ENCODE peak calls at places on chromosomes 13 and 19, in six cellular contexts. L, C, O, V, Z and J are unnamed samples.

GRCh38 chr19:12772323-12772722 is 3.0 kb downstream of the HOOK2 start:
- DNase-seq in Z (no peak), L (no peak), O (no peak), C (no peak), V (no peak), J (no peak)

GRCh38 chr19:49231804-49232203 is 74.2 kb downstream of the TRPM4 start:
- DNase-seq in V (no peak), L (no peak), Z (peak; percentile 6), O (no peak), C (no peak), J (no peak)

GRCh38 chr13:99027260-99027659 is 49.4 kb upstream of the DOCK9 start:
- DNase-seq in O (no peak), V (no peak), Z (no peak), L (no peak), C (no peak), J (no peak)

GRCh38 chr19:32566246-32566830 is 14.7 kb upstream of the PDCD5 start:
- DNase-seq in C (no peak), V (no peak), Z (no peak), O (no peak), L (no peak), J (no peak)

GRCh38 chr13:99660101-99660500 is 158.8 kb downstream of the TM9SF2 start:
- DNase-seq in V (no peak), Z (no peak), O (no peak), L (no peak), C (no peak), J (no peak)

GRCh38 chr19:19280561-19280960 is 7.5 kb upstream of the TM6SF2 start:
- DNase-seq in O (no peak), V (no peak), Z (no peak), C (no peak), L (no peak), J (no peak)

GRCh38 chr19:17458970-17459369 is 1.8 kb downstream of the NXNL1 start:
- DNase-seq in C (no peak), Z (no peak), V (no peak), L (no peak), O (no peak), J (no peak)

GRCh38 chr19:28046932-28047331 is 1166.0 kb downstream of the UQCRFS1 start:
- DNase-seq in V (no peak), C (no peak), L (no peak), O (no peak), Z (no peak), J (no peak)

GRCh38 chr19:13022859-13023636 is 27.8 kb downstream of the NFIX start:
- DNase-seq in L (no peak), C (peak; percentile 77), Z (no peak), V (no peak), O (peak; percentile 94), J (no peak)

GRCh38 chr19:18274776-18275356 is 614 bp upstream of the IQCN start:
- DNase-seq in V (no peak), O (no peak), C (peak; percentile 37), L (no peak), Z (no peak), J (peak; percentile 41)

GRCh38 chr19:30314056-30314804 is 58.0 kb upstream of the ZNF536 start:
- DNase-seq in O (no peak), C (no peak), Z (no peak), L (no peak), V (no peak), J (no peak)

GRCh38 chr13:90910240-90910639 is 437.2 kb upstream of the MIR17HG start:
- DNase-seq in O (no peak), Z (no peak), L (no peak), C (no peak), V (no peak), J (no peak)

GRCh38 chr19:4014541-4015491 is 7.3 kb downstream of the PIAS4 start:
- DNase-seq in C (peak; percentile 70), V (no peak), O (no peak), Z (peak; percentile 34), L (no peak), J (no peak)

GRCh38 chr13:43006893-43007631 is 15.0 kb upstream of the EPSTI1 start:
- DNase-seq in L (no peak), O (no peak), Z (no peak), V (no peak), C (no peak), J (no peak)

GRCh38 chr19:10543420-10544241 is at the start of gene ATG4D:
- DNase-seq in V (no peak), O (peak; percentile 86), C (peak; percentile 93), Z (peak; percentile 85), L (peak; percentile 89), J (no peak)

GRCh38 chr19:280541-281007 is 10.6 kb downstream of the PLPP2 start:
- DNase-seq in Z (no peak), L (no peak), O (no peak), V (no peak), C (peak; percentile 9), J (no peak)

GRCh38 chr13:82803341-82803740 is 1078.9 kb downstream of the SLITRK1 start:
- DNase-seq in L (no peak), C (no peak), V (no peak), Z (no peak), O (peak; percentile 53), J (no peak)

GRCh38 chr19:50693064-50693975 is 26.3 kb downstream of the SHANK1 start:
- DNase-seq in Z (no peak), L (no peak), V (no peak), C (peak; percentile 74), O (no peak), J (no peak)

GRCh38 chr13:67119481-67119883 is 110.7 kb downstream of the PCDH9 start:
- DNase-seq in L (no peak), C (no peak), Z (no peak), V (no peak), O (no peak), J (no peak)

GRCh38 chr13:50276550-50276949 is 261.3 kb downstream of the KCNRG start:
- DNase-seq in O (no peak), L (no peak), C (peak; percentile 67), V (no peak), Z (no peak), J (no peak)

GRCh38 chr19:45001087-45001739 is at the start of gene RELB:
- DNase-seq in V (peak; percentile 59), Z (peak; percentile 94), L (peak; percentile 96), O (peak; percentile 93), C (peak; percentile 95), J (peak; percentile 78)

GRCh38 chr19:2989236-2989946 is 12.0 kb downstream of the TLE6 start:
- DNase-seq in L (no peak), C (no peak), O (no peak), Z (no peak), V (no peak), J (no peak)

DNA sequence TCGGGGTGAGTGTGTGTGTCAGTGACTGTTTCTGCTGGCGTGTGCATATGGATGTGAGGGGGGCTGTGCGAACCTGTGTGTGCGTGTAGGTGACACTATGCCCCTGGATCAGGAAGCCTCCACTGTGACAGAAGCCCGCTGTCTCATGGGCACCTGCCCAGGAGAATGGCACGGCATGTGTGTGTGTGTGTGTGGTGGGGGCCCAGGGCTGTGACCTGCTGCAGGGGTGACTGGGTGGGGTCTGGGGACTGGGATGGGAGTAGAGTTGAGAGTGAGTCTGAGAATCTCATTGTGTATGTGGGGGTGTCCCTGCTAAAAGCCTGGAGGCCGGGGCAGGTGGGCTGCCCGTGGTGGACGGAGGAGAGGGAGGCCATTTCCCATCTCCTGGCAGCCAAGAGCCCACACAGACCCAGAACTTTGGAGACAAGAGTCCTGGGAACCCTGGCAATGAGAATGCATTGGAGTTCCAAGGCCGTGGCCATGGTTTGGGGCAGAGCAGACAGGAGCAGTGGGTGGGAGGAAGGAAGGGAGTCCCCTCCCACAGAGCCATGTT is 6.4 kb upstream of the TPM4 start:
- DNase-seq in C (no peak), V (no peak), L (no peak), Z (no peak), O (no peak), J (no peak)
- H3K4me3 ChIP-seq in C (no peak overlapping the region), V (peak overlapping the region; percentile 73), L (no peak overlapping the region), Z (no peak overlapping the region), O (no peak overlapping the region), J (peak overlapping the region; percentile 94)

GRCh38 chr13:30396434-30397075 is 25.7 kb upstream of the UBE2L5 start:
- DNase-seq in L (no peak), O (peak; percentile 45), C (peak; percentile 12), V (no peak), Z (no peak), J (no peak)
- H3K4me1 ChIP-seq in L (no peaks in the 10 kb centered on the region), O (peaks cover 14% of the 10 kb centered on the region), C (peaks cover 12% of the 10 kb centered on the region), V (no peaks in the 10 kb centered on the region), Z (peaks cover 36% of the 10 kb centered on the region), J (peaks cover 4% of the 10 kb centered on the region)

GRCh38 chr19:7846247-7846646 is 16.2 kb downstream of the EVI5L start:
- DNase-seq in V (no peak), L (no peak), C (no peak), Z (no peak), O (no peak), J (no peak)
- H3K36me3 ChIP-seq in V (no peaks in the 10 kb centered on the region), L (no peaks in the 10 kb centered on the region), C (no peaks in the 10 kb centered on the region), Z (no peaks in the 10 kb centered on the region), O (no peaks in the 10 kb centered on the region), J (no peaks in the 10 kb centered on the region)

GRCh38 chr13:21208755-21209154 is 32.3 kb downstream of the MRPL57 start:
- DNase-seq in Z (no peak), C (no peak), L (no peak), V (no peak), O (no peak), J (no peak)
- H3K4me3 ChIP-seq in Z (no peak overlapping the region), C (no peak overlapping the region), L (no peak overlapping the region), V (no peak overlapping the region), O (no peak overlapping the region), J (no peak overlapping the region)